ENCODE peak calls at places on chromosomes 16 and 17, in six cellular contexts. One of them, this sample, is unnamed.

GRCh38 chr17:58339775-58340622 is 11.4 kb upstream of the TSPOAP1 start:
- DNase-seq in HTR-8/SVneo: no peak
- DNase-seq in neuronal stem cell: no peak
- DNase-seq in astrocyte: no peak
- DNase-seq in T-helper 2 cell: peak
- DNase-seq in NCI-H2107: no peak
- DNase-seq in this sample: no peak

GRCh38 chr17:65496801-65497200 is 64.6 kb downstream of the AXIN2 start:
- DNase-seq in neuronal stem cell: no peak
- DNase-seq in NCI-H2107: no peak
- DNase-seq in HTR-8/SVneo: no peak
- DNase-seq in astrocyte: no peak
- DNase-seq in T-helper 2 cell: no peak
- DNase-seq in this sample: no peak

GRCh38 chr17:48593126-48593829 is at the start of gene HOXB5:
- DNase-seq in astrocyte: peak
- DNase-seq in NCI-H2107: no peak
- DNase-seq in T-helper 2 cell: no peak
- DNase-seq in neuronal stem cell: no peak
- DNase-seq in HTR-8/SVneo: no peak
- DNase-seq in this sample: no peak

GRCh38 chr16:77963185-77964044 is 58.9 kb upstream of the CLEC3A start:
- DNase-seq in neuronal stem cell: no peak
- DNase-seq in HTR-8/SVneo: no peak
- DNase-seq in NCI-H2107: no peak
- DNase-seq in T-helper 2 cell: no peak
- DNase-seq in astrocyte: peak
- DNase-seq in this sample: no peak

GRCh38 chr16:1079341-1079740 is 6.8 kb downstream of the SSTR5 start:
- DNase-seq in neuronal stem cell: no peak
- DNase-seq in HTR-8/SVneo: no peak
- DNase-seq in astrocyte: no peak
- DNase-seq in NCI-H2107: no peak
- DNase-seq in T-helper 2 cell: no peak
- DNase-seq in this sample: no peak

GRCh38 chr16:57996406-57997175 is 3.9 kb downstream of the ZNF319 start:
- DNase-seq in neuronal stem cell: no peak
- DNase-seq in astrocyte: no peak
- DNase-seq in T-helper 2 cell: no peak
- DNase-seq in HTR-8/SVneo: no peak
- DNase-seq in NCI-H2107: no peak
- DNase-seq in this sample: no peak

GRCh38 chr17:58219007-58219788 is at the start of gene MKS1:
- DNase-seq in NCI-H2107: peak
- DNase-seq in astrocyte: peak
- DNase-seq in neuronal stem cell: peak
- DNase-seq in HTR-8/SVneo: peak
- DNase-seq in T-helper 2 cell: peak
- DNase-seq in this sample: peak

GRCh38 chr17:63024716-63025115 is 58.7 kb downstream of the TANC2 start:
- DNase-seq in T-helper 2 cell: no peak
- DNase-seq in neuronal stem cell: no peak
- DNase-seq in HTR-8/SVneo: no peak
- DNase-seq in NCI-H2107: no peak
- DNase-seq in astrocyte: peak
- DNase-seq in this sample: no peak

GRCh38 chr16:85832578-85833539 is 33.4 kb downstream of the COX4I1 start:
- DNase-seq in T-helper 2 cell: no peak
- DNase-seq in neuronal stem cell: no peak
- DNase-seq in astrocyte: no peak
- DNase-seq in NCI-H2107: no peak
- DNase-seq in HTR-8/SVneo: no peak
- DNase-seq in this sample: no peak

GRCh38 chr16:83689385-83689831 is 118.4 kb upstream of the HSBP1 start:
- DNase-seq in astrocyte: peak
- DNase-seq in HTR-8/SVneo: peak
- DNase-seq in NCI-H2107: no peak
- DNase-seq in T-helper 2 cell: no peak
- DNase-seq in neuronal stem cell: no peak
- DNase-seq in this sample: no peak

GRCh38 chr17:48484850-48485249 is 46.0 kb downstream of the HOXB1 start:
- DNase-seq in neuronal stem cell: no peak
- DNase-seq in NCI-H2107: no peak
- DNase-seq in T-helper 2 cell: no peak
- DNase-seq in HTR-8/SVneo: no peak
- DNase-seq in astrocyte: peak
- DNase-seq in this sample: no peak

GRCh38 chr16:78396046-78396445 is 296.6 kb downstream of the WWOX start:
- DNase-seq in HTR-8/SVneo: no peak
- DNase-seq in T-helper 2 cell: no peak
- DNase-seq in NCI-H2107: no peak
- DNase-seq in astrocyte: no peak
- DNase-seq in neuronal stem cell: no peak
- DNase-seq in this sample: no peak

This sample was measured in T-helper 17 cell.